ENCODE peak calls at places on chromosomes 1 and 21, in eight cellular contexts. D, U, T, G, I, B, J and Z are unnamed samples.

GRCh38 chr1:81805537-81806431 is 5.0 kb downstream of the ADGRL2 start:
- DNase-seq in J (no peak), G (no peak), U (no peak), B (no peak), D (no peak), I (no peak), T (no peak), Z (no peak)

GRCh38 chr1:34049477-34049876 is 115.6 kb downstream of the CSMD2 start:
- DNase-seq in I (no peak), U (no peak), B (no peak), G (no peak), D (no peak), J (no peak), T (no peak), Z (no peak)

GRCh38 chr1:64161347-64162080 is 41.9 kb upstream of the UBE2U start:
- DNase-seq in G (no peak), I (no peak), D (peak), B (no peak), U (peak), J (no peak), T (peak), Z (peak)

GRCh38 chr1:186059311-186059710 is 315.7 kb downstream of the TPR start:
- DNase-seq in U (no peak), D (peak), T (no peak), I (no peak), G (no peak), B (no peak), J (no peak), Z (no peak)

GRCh38 chr1:180988221-180988826 is 34.3 kb downstream of the STX6 start:
- DNase-seq in T (peak), G (no peak), U (peak), I (no peak), D (peak), J (no peak), B (no peak), Z (no peak)

GRCh38 chr1:224617410-224618361 is 1.6 kb downstream of the CNIH3 start:
- DNase-seq in G (no peak), J (no peak), I (peak), B (no peak), U (no peak), D (no peak), T (no peak), Z (no peak)

GRCh38 chr1:205066221-205066818 is 17.9 kb downstream of the TMEM81 start:
- DNase-seq in J (no peak), I (peak), T (no peak), U (no peak), B (no peak), G (no peak), D (no peak), Z (no peak)

GRCh38 chr1:200938955-200939354 is 44.3 kb downstream of the INAVA start:
- DNase-seq in I (peak), D (peak), G (peak), T (no peak), U (no peak), B (no peak), J (no peak), Z (no peak)

GRCh38 chr1:83834621-83835264 is 164.2 kb downstream of the TTLL7 start:
- DNase-seq in J (no peak), B (no peak), T (no peak), U (no peak), I (no peak), D (no peak), G (no peak), Z (no peak)

GRCh38 chr21:45985471-45986315 is 4.1 kb downstream of the COL6A1 start:
- DNase-seq in J (no peak), D (no peak), G (peak), I (no peak), B (peak), U (no peak), T (no peak), Z (no peak)

GRCh38 chr1:175232335-175232734 is 39.8 kb upstream of the KIAA0040 start:
- DNase-seq in U (no peak), J (no peak), T (no peak), B (no peak), G (no peak), I (no peak), D (no peak), Z (no peak)

GRCh38 chr1:218281285-218281684 is 3.8 kb upstream of the RRP15 start:
- DNase-seq in B (no peak), I (no peak), T (no peak), J (no peak), U (no peak), D (no peak), G (no peak), Z (no peak)
- TF ChIP-seq CTCF in B (no peak), I (peak), T (no peak), J (no peak), U (no peak), D (no peak), G (no peak), Z (no peak)

GRCh38 chr21:34843562-34843961 is 174.8 kb downstream of the CLIC6 start:
- DNase-seq in I (peak), U (no peak), J (peak), T (peak), D (no peak), B (no peak), G (no peak), Z (no peak)
- H3K4me3 ChIP-seq in I (no peak), U (no peak), J (peak), T (no peak), D (no peak), B (no peak), G (no peak), Z (no peak)

DNA sequence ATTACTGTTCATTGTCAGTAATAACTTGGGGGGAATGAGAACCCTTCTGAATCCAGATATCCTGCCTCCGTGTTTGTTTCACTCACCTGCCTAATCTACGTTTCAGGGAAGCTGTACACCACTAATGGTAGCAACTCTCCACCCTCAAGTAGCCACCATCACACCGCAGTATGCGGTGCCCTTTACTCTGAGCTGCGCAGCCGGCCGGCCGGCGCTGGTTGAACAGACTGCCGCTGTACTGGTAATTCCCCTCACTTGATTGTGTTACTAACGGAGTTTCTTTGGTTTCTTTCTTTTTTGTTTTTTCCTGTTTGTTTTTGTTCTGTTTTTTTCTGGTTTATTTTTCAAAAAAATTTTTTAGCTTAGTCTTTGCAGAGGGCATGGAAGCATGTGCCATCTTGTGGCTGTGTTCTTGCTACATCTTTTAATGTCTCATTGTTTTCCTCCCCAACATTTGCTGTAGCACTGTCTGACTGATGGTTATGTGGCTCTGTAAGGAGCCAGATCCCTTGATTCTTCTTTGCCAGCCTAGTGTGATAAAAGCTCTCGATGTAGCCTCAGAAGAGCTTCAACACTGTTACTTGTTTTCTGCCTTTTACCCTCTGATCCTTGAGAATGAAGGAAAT is 15.9 kb upstream of the OLFML3 start:
- DNase-seq in J (no peak), D (peak), G (no peak), B (no peak), T (no peak), U (no peak), I (no peak), Z (no peak)
- TF ChIP-seq CTCF in J (no peak), D (no peak), G (no peak), B (no peak), T (peak), U (peak), I (peak), Z (no peak)

GRCh38 chr1:194151056-194151455 is 964.6 kb upstream of the B3GALT2 start:
- DNase-seq in J (no peak), I (no peak), B (no peak), T (no peak), D (no peak), U (no peak), G (no peak), Z (no peak)
- H3K4me3 ChIP-seq in J (no peak), I (no peak), B (no peak), T (no peak), D (no peak), U (no peak), G (no peak), Z (no peak)